ENCODE peak calls at places on chromosomes 13 and 19, in five cellular contexts. C is stimulated activated naive CD8-positive, alpha-beta T cell treated with anti-CD3 and anti-CD28 coated beads, Interleukin-15, amount 100 ng/mL, for 72 hours; A is neural progenitor cell; S is stimulated activated CD4-positive, alpha-beta T cell treated with anti-CD3 and anti-CD28 coated beads, Interleukin-12 subunit alpha, Interleukin-12 subunit beta, amount 100 ng/mL, for 24 hours; I is cardiac fibroblast. L is an unnamed sample.

GRCh38 chr13:77415253-77416127 is 88.6 kb upstream of the MYCBP2 start:
- DNase-seq in C (no peak), A (no peak), S (no peak), I (no peak), L (no peak)

GRCh38 chr13:41610426-41610825 is 153.1 kb downstream of the RGCC start:
- DNase-seq in C (no peak), A (no peak), S (no peak), I (peak), L (no peak)

GRCh38 chr19:16338470-16339360 is 14.1 kb downstream of the KLF2 start:
- DNase-seq in C (peak), A (no peak), S (peak), I (peak), L (no peak)

GRCh38 chr19:2777952-2778683 is 5.0 kb downstream of the SGTA start:
- DNase-seq in C (no peak), A (no peak), S (no peak), I (no peak), L (peak)

GRCh38 chr19:18939922-18940775 is 868 bp downstream of the HOMER3 start:
- DNase-seq in C (no peak), A (peak), S (no peak), I (peak), L (no peak)

GRCh38 chr19:40147338-40147692 is 43.9 kb upstream of the MAP3K10 start:
- DNase-seq in C (no peak), A (no peak), S (no peak), I (no peak), L (no peak)

GRCh38 chr13:37429976-37430375 is 168.6 kb downstream of the POSTN start:
- DNase-seq in C (no peak), A (no peak), S (no peak), I (peak), L (no peak)

GRCh38 chr13:99217461-99218101 is 16.9 kb downstream of the UBAC2 start:
- DNase-seq in C (no peak), A (no peak), S (no peak), I (no peak), L (no peak)

GRCh38 chr19:862529-863304 is 3.3 kb downstream of the CFD start:
- DNase-seq in C (peak), A (peak), S (peak), I (peak), L (no peak)

GRCh38 chr13:28655566-28655965 is 3.4 kb upstream of the POMP start:
- DNase-seq in C (no peak), A (no peak), S (no peak), I (peak), L (no peak)

GRCh38 chr19:47156861-47157454 is 26.3 kb downstream of the SAE1 start:
- DNase-seq in C (no peak), A (no peak), S (no peak), I (peak), L (no peak)

GRCh38 chr13:24023073-24023472 is 125.8 kb upstream of the C1QTNF9B start:
- DNase-seq in C (no peak), A (no peak), S (no peak), I (no peak), L (no peak)

GRCh38 chr19:4014541-4015491 is 7.3 kb downstream of the PIAS4 start:
- DNase-seq in C (peak), A (peak), S (peak), I (no peak), L (no peak)

GRCh38 chr19:7480975-7481265 is 7.9 kb downstream of the PEX11G start:
- DNase-seq in C (no peak), A (no peak), S (no peak), I (no peak), L (no peak)

GRCh38 chr19:6101291-6101690 is 9.0 kb downstream of the RFX2 start:
- DNase-seq in C (no peak), A (no peak), S (no peak), I (no peak), L (no peak)

GRCh38 chr13:76019421-76020044 is 383.4 kb downstream of the LMO7 start:
- DNase-seq in C (no peak), A (peak), S (no peak), I (no peak), L (no peak)

GRCh38 chr13:83794627-83795026 is 87.6 kb downstream of the SLITRK1 start:
- DNase-seq in C (no peak), A (no peak), S (no peak), I (no peak), L (no peak)

GRCh38 chr13:40254394-40254793 is 412.0 kb downstream of the FOXO1 start:
- DNase-seq in C (no peak), A (no peak), S (no peak), I (no peak), L (no peak)

GRCh38 chr13:28590450-28590849 is 68.5 kb upstream of the POMP start:
- DNase-seq in C (no peak), A (no peak), S (no peak), I (no peak), L (no peak)

GRCh38 chr19:7953060-7953459 is 9.6 kb upstream of the TIMM44 start:
- DNase-seq in C (no peak), A (no peak), S (no peak), I (peak), L (no peak)

GRCh38 chr19:53801257-53801656 is 22.9 kb downstream of the NLRP12 start:
- DNase-seq in C (no peak), A (no peak), S (no peak), I (no peak), L (no peak)

GRCh38 chr19:33236696-33237390 is 11.2 kb upstream of the SLC7A10 start:
- DNase-seq in C (no peak), A (no peak), S (no peak), I (no peak), L (no peak)